ENCODE peak calls at places on chromosome 4, in four cellular contexts. X is transverse colon, Z is breast epithelium, Y is pancreas. J is an unnamed sample.

GRCh38 chr4:95541889-95542607 is 6.7 kb downstream of the UNC5C start:
- DNase-seq in Z (no peak), Y (no peak), X (no peak), J (no peak)

GRCh38 chr4:52912608-52913007 is 50.5 kb downstream of the RASL11B start:
- DNase-seq in X (no peak), Y (no peak), Z (no peak), J (no peak)

GRCh38 chr4:8582941-8583654 is 2.9 kb downstream of the GPR78 start:
- DNase-seq in X (no peak), Z (no peak), Y (no peak), J (no peak)

GRCh38 chr4:115433501-115433900 is 320.1 kb upstream of the NDST4 start:
- DNase-seq in Z (no peak), X (no peak), Y (no peak), J (no peak)

GRCh38 chr4:38294238-38294637 is 334.0 kb downstream of the PTTG2 start:
- DNase-seq in Y (no peak), Z (no peak), X (no peak), J (no peak)

GRCh38 chr4:3406021-3406420 is 35.7 kb upstream of the HGFAC start:
- DNase-seq in X (no peak), Z (peak; percentile 28), Y (no peak), J (no peak)

GRCh38 chr4:2936773-2937145 is 26.4 kb downstream of the NOP14 start:
- DNase-seq in Y (peak; percentile 45), X (no peak), Z (peak; percentile 53), J (no peak)

GRCh38 chr4:945274-946102 is 13.2 kb downstream of the TMEM175 start:
- DNase-seq in X (no peak), Z (no peak), Y (no peak), J (no peak)

GRCh38 chr4:171948038-171948437 is 134.8 kb downstream of the GALNTL6 start:
- DNase-seq in X (no peak), Z (no peak), Y (no peak), J (no peak)

GRCh38 chr4:127641524-127641923 is 8.8 kb downstream of the INTU start:
- DNase-seq in Y (no peak), X (no peak), Z (no peak), J (no peak)

GRCh38 chr4:10006604-10007435 is 14.5 kb downstream of the SLC2A9 start:
- DNase-seq in X (peak; percentile 82), Y (no peak), Z (peak; percentile 66), J (peak; percentile 52)

GRCh38 chr4:147409350-147409749 is 71.5 kb upstream of the EDNRA start:
- DNase-seq in X (no peak), Y (no peak), Z (no peak), J (no peak)

GRCh38 chr4:3753711-3754412 is 12.3 kb upstream of the ADRA2C start:
- DNase-seq in X (no peak), Y (no peak), Z (no peak), J (no peak)

GRCh38 chr4:3469386-3470243 is 6.5 kb downstream of the DOK7 start:
- DNase-seq in Z (no peak), X (no peak), Y (peak; percentile 81), J (no peak)

GRCh38 chr4:6868386-6868785 is 41.2 kb upstream of the TBC1D14 start:
- DNase-seq in Z (no peak), Y (no peak), X (no peak), J (no peak)

GRCh38 chr4:112766422-112766821 is 129.5 kb downstream of the LARP7 start:
- DNase-seq in X (no peak), Z (no peak), Y (no peak), J (no peak)

GRCh38 chr4:88277711-88278025 is 6.7 kb downstream of the PPM1K start:
- DNase-seq in Y (no peak), X (no peak), Z (no peak), J (no peak)

GRCh38 chr4:148445071-148445902 is 3.1 kb upstream of the NR3C2 start:
- DNase-seq in Z (peak; percentile 59), X (peak; percentile 79), Y (peak; percentile 82), J (peak; percentile 67)

GRCh38 chr4:89439533-89439932 is 131.9 kb upstream of the GPRIN3 start:
- DNase-seq in X (no peak), Y (no peak), Z (no peak), J (no peak)

GRCh38 chr4:5478697-5479096 is 229.7 kb downstream of the EVC2 start:
- DNase-seq in X (no peak), Z (no peak), Y (no peak), J (no peak)

GRCh38 chr4:69760455-69760854 is at the start of gene SULT1B1:
- DNase-seq in Y (no peak), Z (no peak), X (peak; percentile 73), J (no peak)

GRCh38 chr4:1927675-1928074 is 56.5 kb downstream of the NSD2 start:
- DNase-seq in Y (no peak), Z (no peak), X (no peak), J (no peak)

GRCh38 chr4:102438396-102438795 is 62.8 kb upstream of the NFKB1 start:
- DNase-seq in X (no peak), Y (no peak), Z (no peak), J (no peak)

DNA sequence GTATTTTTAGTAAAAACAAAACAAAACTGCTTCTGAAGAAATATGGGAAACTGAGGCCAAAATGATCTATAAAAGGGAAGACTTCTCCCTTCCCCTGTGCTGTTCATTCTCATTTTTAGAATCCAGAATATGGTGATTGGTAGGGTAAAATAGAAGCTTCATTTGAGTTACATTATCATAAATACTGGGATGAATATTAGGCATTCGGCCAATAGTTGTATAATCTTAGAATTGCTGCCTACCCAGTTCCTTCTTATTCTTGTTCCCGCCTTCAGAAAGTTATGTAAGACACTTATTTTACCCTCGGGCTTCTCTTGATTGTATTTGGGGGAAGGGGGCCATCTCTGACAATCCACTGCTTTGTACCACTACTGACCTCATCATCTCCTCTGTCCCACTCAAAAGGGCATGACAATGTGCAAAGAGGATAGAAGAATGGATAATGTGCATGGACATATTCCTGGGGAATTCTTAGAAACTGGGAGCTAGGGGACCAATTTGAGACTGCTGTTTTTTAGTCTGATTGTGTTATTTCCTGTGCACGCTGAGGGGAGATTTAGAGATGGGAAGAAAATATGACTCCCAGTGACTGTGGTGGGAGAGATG is 589 bp downstream of the ART3 start:
- DNase-seq in X (no peak), Y (no peak), Z (no peak), J (no peak)
- H3K27ac ChIP-seq in X (no peak overlapping the region), Y (no peak overlapping the region), Z (no peak overlapping the region), J (no peak overlapping the region)

GRCh38 chr4:151530230-151530629 is 121.3 kb downstream of the FHIP1A start:
- DNase-seq in Z (no peak), X (no peak), Y (no peak), J (no peak)

GRCh38 chr4:151530783-151531182 is 121.8 kb downstream of the FHIP1A start:
- DNase-seq in Y (no peak), X (no peak), Z (no peak), J (no peak)

GRCh38 chr4:151532001-151532708 is 123.2 kb downstream of the FHIP1A start:
- DNase-seq in Z (no peak), Y (no peak), X (no peak), J (no peak)

GRCh38 chr4:151537726-151538125 is 128.8 kb downstream of the FHIP1A start:
- DNase-seq in Z (no peak), Y (no peak), X (no peak), J (no peak)

GRCh38 chr4:151534195-151534594 is 125.2 kb downstream of the FHIP1A start:
- DNase-seq in X (no peak), Y (no peak), Z (no peak), J (no peak)
- H3K27ac ChIP-seq in X (no peak overlapping the region), Y (no peak overlapping the region), Z (no peak overlapping the region), J (no peak overlapping the region)

DNA sequence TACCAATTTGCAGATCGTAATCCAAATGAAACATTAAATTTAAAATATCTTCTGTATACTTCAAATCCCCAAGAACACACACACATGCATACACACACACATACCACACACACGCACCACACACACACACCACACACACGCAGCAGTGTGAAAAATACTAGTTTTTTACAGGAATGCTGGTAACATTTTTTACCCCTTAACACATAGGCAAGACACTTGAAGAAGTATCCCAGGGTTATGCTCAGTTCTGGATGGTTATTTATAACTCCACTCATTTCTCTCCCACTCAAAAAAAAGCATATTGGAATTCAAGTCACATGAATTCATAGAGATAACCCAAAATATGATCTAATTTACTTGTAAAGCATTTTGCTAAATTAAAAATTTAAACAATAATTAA is 325.5 kb upstream of the SLC7A11 start:
- DNase-seq in Y (no peak), Z (no peak), X (no peak), J (no peak)
- H3K27ac ChIP-seq in Y (no peak overlapping the region), Z (no peak overlapping the region), X (no peak overlapping the region), J (no peak overlapping the region)

GRCh38 chr4:44446801-44447562 is 1.6 kb downstream of the KCTD8 start:
- DNase-seq in Y (peak; percentile 52), X (no peak), Z (peak; percentile 39), J (no peak)

GRCh38 chr4:44447563-44448504 is 775 bp downstream of the KCTD8 start:
- DNase-seq in Y (peak; percentile 80), X (no peak), Z (peak; percentile 53), J (peak; percentile 26)

GRCh38 chr4:44446191-44446590 is 2.4 kb downstream of the KCTD8 start:
- DNase-seq in X (no peak), Y (no peak), Z (no peak), J (no peak)

DNA sequence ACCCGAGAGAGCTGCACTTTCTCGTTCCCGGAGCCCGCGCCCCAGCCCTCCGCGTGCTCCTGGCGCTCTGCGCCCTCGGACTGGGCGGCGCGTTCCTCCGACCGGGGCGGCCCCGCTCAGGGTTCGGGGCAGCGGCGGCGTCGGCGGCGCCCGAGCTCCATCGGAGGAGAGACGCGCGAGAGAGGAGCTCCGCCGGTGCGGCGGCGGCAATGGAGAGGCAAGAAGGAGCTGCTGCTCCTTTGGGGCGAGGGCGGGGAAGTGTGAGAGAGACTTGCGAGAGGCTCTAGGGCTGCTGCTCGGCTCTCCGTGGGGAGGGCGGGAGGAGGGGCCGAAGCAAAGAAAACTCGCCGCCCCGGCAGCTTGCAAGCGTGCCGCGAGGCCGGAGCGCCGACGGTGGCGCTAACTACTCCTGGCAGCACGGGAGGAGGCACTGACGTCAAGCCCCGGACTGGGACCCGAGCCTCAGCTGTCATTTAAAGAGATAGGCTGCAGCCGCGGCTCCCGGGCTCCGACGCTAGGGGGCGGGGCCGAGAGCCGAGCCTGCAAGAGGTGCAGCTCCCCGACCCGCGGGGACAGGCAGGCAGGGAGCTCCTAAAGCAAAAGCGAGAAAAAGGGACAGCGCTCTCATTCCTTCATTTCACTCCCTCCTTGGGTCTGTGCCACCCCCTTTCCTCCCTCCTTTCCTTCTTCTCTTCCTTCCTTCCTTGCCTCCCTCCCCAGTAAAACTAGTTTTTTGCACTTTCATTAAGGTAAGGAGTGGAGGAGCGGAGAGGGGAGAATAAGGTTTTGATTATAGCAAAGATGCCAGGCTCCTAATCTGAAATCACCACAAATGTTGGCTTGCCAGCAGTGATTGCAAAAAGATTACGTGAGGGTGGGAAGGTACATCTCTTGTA is at the start of gene KCTD8:
- DNase-seq in X (peak; percentile 73), Z (peak; percentile 57), Y (peak; percentile 88), J (peak; percentile 84)
- H3K27ac ChIP-seq in X (peak within 1 kb of the TSS; percentile 85), Z (no peak within 1 kb of the TSS), Y (no peak within 1 kb of the TSS), J (peak within 1 kb of the TSS; percentile 86)

GRCh38 chr4:156346959-156347385 is 393.3 kb upstream of the CTSO start:
- DNase-seq in X (no peak), Y (no peak), Z (no peak), J (no peak)
- H3K27ac ChIP-seq in X (no peak overlapping the region), Y (no peak overlapping the region), Z (no peak overlapping the region), J (no peak overlapping the region)

J was measured in prostate gland.